ENCODE peak calls at places on chromosomes 11 and 22, in eight cellular contexts. A, P, L, V, H, I, R and Q are unnamed samples.

GRCh38 chr11:128939591-128939990 is 3.1 kb downstream of the TP53AIP1 start:
- DNase-seq in I (no peak), A (no peak), L (no peak), V (peak), H (no peak), R (no peak), P (no peak), Q (no peak)

GRCh38 chr11:61546663-61547062 is 34.2 kb downstream of the SYT7 start:
- DNase-seq in I (no peak), L (no peak), H (no peak), A (no peak), V (no peak), R (no peak), P (no peak), Q (no peak)

GRCh38 chr11:93330446-93330984 is at the start of gene DEUP1:
- DNase-seq in P (no peak), V (peak), I (peak), H (no peak), A (peak), L (peak), R (no peak), Q (no peak)

GRCh38 chr11:79313513-79313912 is 127.3 kb downstream of the TENM4 start:
- DNase-seq in R (no peak), A (no peak), H (no peak), V (no peak), I (no peak), P (no peak), L (peak), Q (no peak)

GRCh38 chr11:20070459-20070858 is 89.8 kb downstream of the DBX1 start:
- DNase-seq in I (peak), H (no peak), L (peak), V (no peak), P (peak), R (no peak), A (no peak), Q (no peak)

GRCh38 chr11:127670372-127670771 is 669.8 kb upstream of the KIRREL3 start:
- DNase-seq in A (no peak), L (no peak), V (no peak), R (no peak), I (no peak), P (no peak), H (no peak), Q (no peak)

GRCh38 chr11:122850076-122850631 is 11.9 kb downstream of the CRTAM start:
- DNase-seq in A (no peak), H (no peak), I (no peak), V (peak), L (no peak), P (no peak), R (no peak), Q (no peak)

GRCh38 chr11:108571001-108571400 is 22.6 kb downstream of the EXPH5 start:
- DNase-seq in I (no peak), R (no peak), V (peak), P (no peak), L (no peak), H (no peak), A (no peak), Q (no peak)

GRCh38 chr22:24440718-24441405 is 13.5 kb downstream of the ADORA2A start:
- DNase-seq in H (no peak), L (no peak), A (no peak), I (no peak), P (no peak), R (no peak), V (no peak), Q (peak)

GRCh38 chr22:41808400-41808799 is 7.9 kb downstream of the CCDC134 start:
- DNase-seq in P (no peak), V (no peak), L (no peak), H (no peak), R (no peak), A (no peak), I (no peak), Q (no peak)

GRCh38 chr11:11584937-11585336 is 36.9 kb downstream of the GALNT18 start:
- DNase-seq in I (no peak), R (no peak), L (no peak), V (peak), A (no peak), P (no peak), H (no peak), Q (no peak)

GRCh38 chr11:76604081-76604601 is 66.4 kb downstream of the LRRC32 start:
- DNase-seq in V (no peak), A (no peak), L (no peak), I (no peak), H (no peak), P (no peak), R (no peak), Q (no peak)

GRCh38 chr11:12599408-12600143 is 74.6 kb upstream of the TEAD1 start:
- DNase-seq in I (peak), V (peak), R (no peak), P (peak), H (no peak), A (peak), L (peak), Q (peak)

GRCh38 chr11:22130462-22131053 is 62.3 kb upstream of the ANO5 start:
- DNase-seq in H (peak), A (no peak), V (peak), P (peak), L (no peak), R (no peak), I (peak), Q (no peak)

GRCh38 chr22:33379836-33380235 is 321.7 kb upstream of the SYN3 start:
- DNase-seq in L (no peak), V (no peak), H (no peak), A (no peak), R (no peak), I (no peak), P (no peak), Q (no peak)

GRCh38 chr11:61445535-61445934 is 15.6 kb downstream of the SDHAF2 start:
- DNase-seq in P (no peak), R (no peak), L (no peak), A (no peak), I (no peak), H (no peak), V (no peak), Q (no peak)

GRCh38 chr22:17132112-17132511 is 11.0 kb upstream of the TMEM121B start:
- DNase-seq in R (no peak), H (no peak), V (no peak), A (no peak), L (no peak), P (no peak), I (no peak), Q (peak)

GRCh38 chr11:36258730-36259360 is 30.4 kb downstream of the COMMD9 start:
- DNase-seq in A (peak), I (peak), P (peak), L (peak), R (no peak), H (peak), V (peak), Q (peak)

GRCh38 chr11:10931761-10932700 is 74.2 kb upstream of the ZBED5 start:
- DNase-seq in I (no peak), H (peak), L (no peak), R (no peak), V (peak), P (peak), A (no peak), Q (no peak)

GRCh38 chr11:124307093-124307492 is 6.7 kb downstream of the OR8D1 start:
- DNase-seq in R (no peak), V (no peak), A (no peak), H (no peak), P (no peak), I (no peak), L (no peak), Q (no peak)